ENCODE peak calls at places on chromosomes 2 and 18, in six cellular contexts. One of them, this sample, is unnamed.

GRCh38 chr2:11055816-11056215 is 99.5 kb upstream of the SLC66A3 start:
- DNase-seq in A172: no peak
- DNase-seq in nucleus accumbens: no peak
- DNase-seq in stromal cell of bone marrow: no peak
- DNase-seq in CD4-positive, alpha-beta T cell: no peak
- DNase-seq in cardiac fibroblast: no peak
- DNase-seq in this sample: no peak

GRCh38 chr2:39546937-39547336 is 109.9 kb upstream of the MAP4K3 start:
- DNase-seq in nucleus accumbens: no peak
- DNase-seq in A172: peak
- DNase-seq in CD4-positive, alpha-beta T cell: no peak
- DNase-seq in stromal cell of bone marrow: no peak
- DNase-seq in cardiac fibroblast: no peak
- DNase-seq in this sample: no peak

GRCh38 chr2:26178746-26179436 is 6.0 kb downstream of the GAREM2 start:
- DNase-seq in nucleus accumbens: no peak
- DNase-seq in cardiac fibroblast: peak
- DNase-seq in A172: no peak
- DNase-seq in stromal cell of bone marrow: no peak
- DNase-seq in CD4-positive, alpha-beta T cell: no peak
- DNase-seq in this sample: no peak

GRCh38 chr2:12317853-12318426 is 398.8 kb upstream of the TRIB2 start:
- DNase-seq in A172: peak
- DNase-seq in nucleus accumbens: no peak
- DNase-seq in cardiac fibroblast: peak
- DNase-seq in stromal cell of bone marrow: peak
- DNase-seq in CD4-positive, alpha-beta T cell: no peak
- DNase-seq in this sample: no peak

GRCh38 chr2:229713371-229714079 is 830 bp downstream of the DNER start:
- DNase-seq in cardiac fibroblast: no peak
- DNase-seq in nucleus accumbens: peak
- DNase-seq in A172: peak
- DNase-seq in CD4-positive, alpha-beta T cell: no peak
- DNase-seq in stromal cell of bone marrow: no peak
- DNase-seq in this sample: no peak

GRCh38 chr2:196681510-196681909 is 42.0 kb downstream of the CCDC150 start:
- DNase-seq in nucleus accumbens: no peak
- DNase-seq in A172: no peak
- DNase-seq in stromal cell of bone marrow: no peak
- DNase-seq in cardiac fibroblast: no peak
- DNase-seq in CD4-positive, alpha-beta T cell: no peak
- DNase-seq in this sample: no peak

GRCh38 chr18:26434887-26435286 is 113.5 kb downstream of the KCTD1 start:
- DNase-seq in cardiac fibroblast: no peak
- DNase-seq in nucleus accumbens: no peak
- DNase-seq in stromal cell of bone marrow: no peak
- DNase-seq in CD4-positive, alpha-beta T cell: no peak
- DNase-seq in A172: no peak
- DNase-seq in this sample: no peak

GRCh38 chr18:50334546-50335152 is 40.2 kb upstream of the SKA1 start:
- DNase-seq in nucleus accumbens: no peak
- DNase-seq in CD4-positive, alpha-beta T cell: no peak
- DNase-seq in A172: no peak
- DNase-seq in cardiac fibroblast: no peak
- DNase-seq in stromal cell of bone marrow: no peak
- DNase-seq in this sample: no peak

GRCh38 chr2:118993392-118993752 is 51.4 kb downstream of the MARCO start:
- DNase-seq in cardiac fibroblast: no peak
- DNase-seq in CD4-positive, alpha-beta T cell: no peak
- DNase-seq in stromal cell of bone marrow: no peak
- DNase-seq in nucleus accumbens: no peak
- DNase-seq in A172: no peak
- DNase-seq in this sample: no peak

GRCh38 chr18:78789850-78790249 is 189.8 kb upstream of the SALL3 start:
- DNase-seq in CD4-positive, alpha-beta T cell: no peak
- DNase-seq in nucleus accumbens: no peak
- DNase-seq in cardiac fibroblast: no peak
- DNase-seq in A172: no peak
- DNase-seq in stromal cell of bone marrow: no peak
- DNase-seq in this sample: no peak

GRCh38 chr18:22391571-22392359 is 25.9 kb downstream of the CTAGE1 start:
- DNase-seq in stromal cell of bone marrow: peak
- DNase-seq in A172: peak
- DNase-seq in cardiac fibroblast: peak
- DNase-seq in CD4-positive, alpha-beta T cell: no peak
- DNase-seq in nucleus accumbens: no peak
- DNase-seq in this sample: no peak

GRCh38 chr2:68811364-68811763 is 59.8 kb downstream of the BMP10 start:
- DNase-seq in stromal cell of bone marrow: peak
- DNase-seq in A172: no peak
- DNase-seq in cardiac fibroblast: peak
- DNase-seq in CD4-positive, alpha-beta T cell: no peak
- DNase-seq in nucleus accumbens: no peak
- DNase-seq in this sample: no peak

GRCh38 chr2:239309398-239310245 is 91.2 kb downstream of the HDAC4 start:
- DNase-seq in A172: no peak
- DNase-seq in stromal cell of bone marrow: no peak
- DNase-seq in CD4-positive, alpha-beta T cell: no peak
- DNase-seq in nucleus accumbens: no peak
- DNase-seq in cardiac fibroblast: no peak
- DNase-seq in this sample: peak

GRCh38 chr2:127361929-127362328 is 25.8 kb downstream of the MAP3K2 start:
- DNase-seq in A172: no peak
- DNase-seq in nucleus accumbens: no peak
- DNase-seq in cardiac fibroblast: no peak
- DNase-seq in CD4-positive, alpha-beta T cell: no peak
- DNase-seq in stromal cell of bone marrow: no peak
- DNase-seq in this sample: no peak

GRCh38 chr2:211347328-211347727 is 790.9 kb downstream of the CPS1 start:
- DNase-seq in A172: peak
- DNase-seq in stromal cell of bone marrow: no peak
- DNase-seq in CD4-positive, alpha-beta T cell: no peak
- DNase-seq in nucleus accumbens: no peak
- DNase-seq in cardiac fibroblast: no peak
- DNase-seq in this sample: no peak

GRCh38 chr2:37672104-37672869 is 845 bp upstream of the CDC42EP3 start:
- DNase-seq in CD4-positive, alpha-beta T cell: peak
- DNase-seq in cardiac fibroblast: peak
- DNase-seq in nucleus accumbens: peak
- DNase-seq in stromal cell of bone marrow: peak
- DNase-seq in A172: peak
- DNase-seq in this sample: peak

GRCh38 chr2:176324862-176325261 is 55.6 kb downstream of the MTX2 start:
- DNase-seq in stromal cell of bone marrow: no peak
- DNase-seq in CD4-positive, alpha-beta T cell: no peak
- DNase-seq in cardiac fibroblast: no peak
- DNase-seq in nucleus accumbens: no peak
- DNase-seq in A172: no peak
- DNase-seq in this sample: no peak

GRCh38 chr2:150169230-150169629 is 318.2 kb downstream of the RND3 start:
- DNase-seq in stromal cell of bone marrow: peak
- DNase-seq in cardiac fibroblast: peak
- DNase-seq in A172: no peak
- DNase-seq in nucleus accumbens: no peak
- DNase-seq in CD4-positive, alpha-beta T cell: no peak
- DNase-seq in this sample: no peak

GRCh38 chr2:165499131-165499530 is 29.6 kb downstream of the CSRNP3 start:
- DNase-seq in cardiac fibroblast: no peak
- DNase-seq in stromal cell of bone marrow: no peak
- DNase-seq in nucleus accumbens: no peak
- DNase-seq in A172: no peak
- DNase-seq in CD4-positive, alpha-beta T cell: no peak
- DNase-seq in this sample: no peak

GRCh38 chr2:169827272-169828140 is at the start of gene UBR3:
- DNase-seq in nucleus accumbens: peak
- DNase-seq in cardiac fibroblast: peak
- DNase-seq in A172: peak
- DNase-seq in CD4-positive, alpha-beta T cell: peak
- DNase-seq in stromal cell of bone marrow: peak
- DNase-seq in this sample: peak

GRCh38 chr2:221570321-221571107 is 1.6 kb downstream of the EPHA4 start:
- DNase-seq in nucleus accumbens: no peak
- DNase-seq in CD4-positive, alpha-beta T cell: peak
- DNase-seq in cardiac fibroblast: peak
- DNase-seq in A172: no peak
- DNase-seq in stromal cell of bone marrow: no peak
- DNase-seq in this sample: no peak

GRCh38 chr2:66574701-66575624 is 140.0 kb downstream of the MEIS1 start:
- DNase-seq in stromal cell of bone marrow: peak
- DNase-seq in nucleus accumbens: peak
- DNase-seq in A172: peak
- DNase-seq in cardiac fibroblast: peak
- DNase-seq in CD4-positive, alpha-beta T cell: no peak
- DNase-seq in this sample: no peak

GRCh38 chr2:20868377-20868776 is 45.5 kb upstream of the LDAH start:
- DNase-seq in cardiac fibroblast: no peak
- DNase-seq in A172: no peak
- DNase-seq in CD4-positive, alpha-beta T cell: peak
- DNase-seq in stromal cell of bone marrow: no peak
- DNase-seq in nucleus accumbens: no peak
- DNase-seq in this sample: no peak

GRCh38 chr2:99389946-99390345 is 52.8 kb downstream of the EIF5B start:
- DNase-seq in nucleus accumbens: no peak
- DNase-seq in CD4-positive, alpha-beta T cell: no peak
- DNase-seq in cardiac fibroblast: no peak
- DNase-seq in A172: no peak
- DNase-seq in stromal cell of bone marrow: no peak
- DNase-seq in this sample: no peak

GRCh38 chr2:71856709-71857525 is 290.7 kb downstream of the CYP26B1 start:
- DNase-seq in CD4-positive, alpha-beta T cell: no peak
- DNase-seq in A172: peak
- DNase-seq in cardiac fibroblast: peak
- DNase-seq in nucleus accumbens: no peak
- DNase-seq in stromal cell of bone marrow: no peak
- DNase-seq in this sample: no peak

GRCh38 chr2:103401621-103402020 is 639.8 kb downstream of the TMEM182 start:
- DNase-seq in A172: no peak
- DNase-seq in CD4-positive, alpha-beta T cell: no peak
- DNase-seq in stromal cell of bone marrow: no peak
- DNase-seq in cardiac fibroblast: peak
- DNase-seq in nucleus accumbens: no peak
- DNase-seq in this sample: no peak

GRCh38 chr18:40868110-40868858 is 1086.8 kb upstream of the PIK3C3 start:
- DNase-seq in stromal cell of bone marrow: peak
- DNase-seq in CD4-positive, alpha-beta T cell: no peak
- DNase-seq in A172: peak
- DNase-seq in nucleus accumbens: no peak
- DNase-seq in cardiac fibroblast: peak
- DNase-seq in this sample: no peak

This sample was measured in naive thymus-derived CD8-positive, alpha-beta T cell.